ENCODE peak calls at places on chromosomes 13 and 19, in eight cellular contexts. P is endothelial cell of umbilical vein, D is SK-N-SH, W is HCT116, Q is HepG2, C is GM12878, K is K562, I is H1. R is an unnamed sample.
A peak's percentile ranks its signal among the peaks of the same experiment; 100 is the strongest.

GRCh38 chr19:40726279-40726678 is 9.4 kb downstream of the ITPKC start:
- DNase-seq in P (no peak), D (no peak), W (no peak), Q (no peak), C (no peak), K (no peak), I (no peak), R (no peak)

GRCh38 chr19:46616631-46617322 is 8.1 kb downstream of the PTGIR start:
- DNase-seq in P (peak; percentile 73), D (peak; percentile 90), W (peak; percentile 49), Q (peak; percentile 50), C (no peak), K (peak; percentile 67), I (peak; percentile 79), R (peak; percentile 89)

GRCh38 chr19:2775556-2776430 is 7.3 kb downstream of the SGTA start:
- DNase-seq in P (peak; percentile 64), D (no peak), W (no peak), Q (peak; percentile 88), C (no peak), K (no peak), I (no peak), R (no peak)

GRCh38 chr19:14434543-14435319 is 1.6 kb downstream of the PKN1 start:
- DNase-seq in P (peak; percentile 77), D (peak; percentile 79), W (no peak), Q (peak; percentile 72), C (no peak), K (peak; percentile 58), I (no peak), R (no peak)

GRCh38 chr13:100633461-100633860 is 41.1 kb downstream of the TMTC4 start:
- DNase-seq in P (no peak), D (no peak), W (no peak), Q (peak; percentile 6), C (no peak), K (no peak), I (no peak), R (no peak)

GRCh38 chr13:21133077-21133476 is 43.3 kb downstream of the SKA3 start:
- DNase-seq in P (no peak), D (no peak), W (no peak), Q (no peak), C (no peak), K (no peak), I (no peak), R (no peak)

GRCh38 chr13:59409211-59409610 is 754.5 kb downstream of the DIAPH3 start:
- DNase-seq in P (peak; percentile 62), D (no peak), W (no peak), Q (no peak), C (no peak), K (no peak), I (peak; percentile 53), R (peak; percentile 48)

GRCh38 chr13:25902946-25903345 is 148.9 kb downstream of the SHISA2 start:
- DNase-seq in P (no peak), D (no peak), W (no peak), Q (no peak), C (peak; percentile 55), K (no peak), I (no peak), R (no peak)

GRCh38 chr13:42633495-42633894 is 59.5 kb downstream of the TNFSF11 start:
- DNase-seq in P (no peak), D (no peak), W (no peak), Q (no peak), C (no peak), K (no peak), I (no peak), R (no peak)

GRCh38 chr19:17337675-17338439 is 504 bp downstream of the GTPBP3 start:
- DNase-seq in P (no peak), D (peak; percentile 62), W (no peak), Q (no peak), C (no peak), K (peak; percentile 88), I (peak; percentile 70), R (peak; percentile 70)

GRCh38 chr13:101489635-101490034 is 37.2 kb downstream of the ITGBL1 start:
- DNase-seq in P (peak; percentile 90), D (no peak), W (no peak), Q (no peak), C (no peak), K (no peak), I (no peak), R (no peak)

GRCh38 chr19:397321-397720 is 11.6 kb downstream of the C2CD4C start:
- DNase-seq in P (no peak), D (no peak), W (no peak), Q (no peak), C (no peak), K (no peak), I (no peak), R (no peak)

GRCh38 chr19:13839938-13840750 is 36.8 kb upstream of the NANOS3 start:
- DNase-seq in P (peak; percentile 47), D (no peak), W (no peak), Q (no peak), C (no peak), K (no peak), I (no peak), R (no peak)

GRCh38 chr19:54459282-54460229 is 4.0 kb downstream of the LENG9 start:
- DNase-seq in P (no peak), D (no peak), W (no peak), Q (no peak), C (no peak), K (peak; percentile 3), I (no peak), R (no peak)

GRCh38 chr19:5961969-5962945 is 15.7 kb downstream of the RANBP3 start:
- DNase-seq in P (peak; percentile 93), D (no peak), W (no peak), Q (peak; percentile 98), C (no peak), K (no peak), I (no peak), R (no peak)

GRCh38 chr19:35264281-35265125 is 4.3 kb upstream of the USF2 start:
- DNase-seq in P (no peak), D (no peak), W (no peak), Q (no peak), C (no peak), K (no peak), I (no peak), R (no peak)

GRCh38 chr13:53672005-53672404 is 643.4 kb downstream of the OLFM4 start:
- DNase-seq in P (no peak), D (no peak), W (no peak), Q (no peak), C (no peak), K (no peak), I (no peak), R (no peak)

DNA sequence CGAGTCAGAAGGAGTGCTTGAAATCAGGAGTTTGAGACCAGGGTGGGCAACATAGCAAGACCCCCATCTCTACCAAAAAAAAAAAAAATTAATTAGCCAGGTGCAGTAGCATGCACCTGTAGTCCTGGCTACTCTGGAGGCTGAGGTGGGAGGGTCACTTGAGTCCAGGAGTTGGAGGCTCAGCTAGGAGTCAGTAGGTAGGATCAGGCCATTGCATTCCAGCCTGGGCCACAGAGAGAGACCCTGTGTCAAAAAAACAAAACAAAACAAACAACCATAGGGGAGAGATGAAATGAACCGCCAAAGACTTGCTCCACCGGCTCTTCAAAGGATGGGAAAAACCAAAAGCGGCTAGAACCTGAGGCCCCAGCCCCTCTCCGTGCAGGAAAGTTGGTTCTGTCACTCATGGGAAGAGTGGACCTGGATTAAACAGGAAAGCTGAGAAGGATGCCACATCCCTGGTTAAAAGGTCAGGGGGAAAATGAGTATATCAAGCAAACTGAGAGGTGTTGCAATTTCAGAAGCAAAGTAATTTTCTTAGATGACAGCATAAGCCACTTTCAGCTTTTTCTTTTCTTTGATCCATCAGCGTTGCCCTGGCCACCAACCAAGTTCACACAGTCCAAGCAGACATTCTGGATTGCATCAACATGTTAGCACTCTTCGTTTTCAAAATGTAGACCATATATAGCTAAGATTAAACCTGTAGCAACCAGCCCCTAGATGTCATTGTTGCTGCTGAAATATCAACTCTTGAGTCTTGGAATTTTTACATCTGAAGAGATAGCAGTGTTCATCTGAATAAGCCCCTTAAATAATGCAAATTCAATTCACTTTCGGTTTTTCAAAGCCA is 8.9 kb upstream of the ZNF507 start:
- DNase-seq in P (no peak), D (no peak), W (no peak), Q (peak; percentile 85), C (no peak), K (no peak), I (no peak), R (no peak)
- TF ChIP-seq POLR2AphosphoS5 in P (no peak), D (no peak), W (no peak), Q (no peak), C (no peak), K (no peak), I (no peak), R (no peak)

DNA sequence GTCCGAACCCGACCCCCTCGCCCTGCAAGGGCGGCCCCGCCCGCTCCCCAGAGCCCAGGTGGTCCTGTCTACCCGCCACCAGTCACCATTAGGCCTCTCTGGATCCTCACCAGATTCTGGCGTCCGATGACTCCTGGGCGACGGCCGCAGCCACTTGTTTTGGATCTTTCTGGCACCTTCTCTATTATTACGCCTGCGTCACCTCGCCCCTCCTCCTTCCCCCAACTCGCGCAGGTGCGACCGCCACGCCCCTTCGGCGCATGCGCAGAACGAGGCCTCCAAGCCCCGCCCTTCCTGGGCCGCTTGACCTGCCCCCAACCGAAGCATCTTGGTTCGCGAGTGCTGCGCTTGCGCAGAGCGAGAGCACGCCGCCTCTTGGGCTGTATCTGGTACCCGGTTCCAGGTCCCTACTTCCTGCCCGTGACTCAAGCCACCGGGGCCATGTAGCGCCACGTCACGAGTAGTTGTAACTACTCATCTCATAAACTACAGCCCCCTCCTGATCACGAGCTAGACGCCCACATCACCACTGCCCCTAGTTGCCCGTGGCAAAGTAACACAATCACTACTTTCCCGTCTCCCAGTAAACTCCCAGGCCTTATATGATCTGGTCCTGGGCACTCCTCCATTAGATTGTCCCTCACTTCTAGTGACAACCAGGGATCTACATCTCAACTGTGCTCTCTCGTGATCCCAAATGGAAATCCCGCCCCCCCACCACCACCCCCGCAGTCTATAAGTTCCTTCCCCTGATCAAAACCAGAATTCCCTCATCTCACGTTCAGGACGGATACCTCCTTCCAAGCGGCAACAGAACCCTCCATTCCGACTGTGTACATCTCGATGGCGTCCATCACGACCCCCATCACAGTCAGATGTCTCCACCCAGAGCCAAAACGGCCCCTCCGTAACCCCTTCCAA is at the start of gene DEDD2:
- DNase-seq in P (peak; percentile 96), D (peak; percentile 95), W (peak; percentile 96), Q (peak; percentile 92), C (peak; percentile 96), K (peak; percentile 91), I (peak; percentile 100), R (peak; percentile 96)
- H3K79me2 ChIP-seq in P (peaks cover 39% of the 10 kb centered on the region), D (peaks cover 88% of the 10 kb centered on the region), W (peaks cover 75% of the 10 kb centered on the region), Q (peaks cover 71% of the 10 kb centered on the region), C (peaks cover 59% of the 10 kb centered on the region), K (peaks cover 95% of the 10 kb centered on the region), I (peaks cover 25% of the 10 kb centered on the region), R (peaks cover 60% of the 10 kb centered on the region)

DNA sequence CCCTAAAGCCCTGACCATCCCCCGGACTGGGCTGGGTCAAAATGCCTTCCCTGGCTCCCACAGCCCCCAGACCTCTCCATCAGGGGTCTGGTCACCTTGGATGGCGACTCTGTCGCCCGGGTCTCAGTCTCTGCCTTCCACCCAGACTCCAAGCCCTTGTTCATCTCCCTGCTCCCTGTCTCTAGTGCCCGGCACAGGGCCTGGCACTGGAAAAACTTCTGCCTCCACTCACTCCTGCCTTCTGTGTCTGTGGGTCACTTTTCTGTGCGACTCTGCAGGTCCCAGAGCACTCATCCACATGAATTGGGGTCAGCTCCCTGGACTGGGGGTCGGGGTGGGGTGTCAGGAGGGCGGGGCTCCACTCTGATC is 1.1 kb downstream of the ZNF787 start:
- DNase-seq in P (no peak), D (no peak), W (no peak), Q (no peak), C (no peak), K (no peak), I (no peak), R (no peak)
- TF ChIP-seq POLR2AphosphoS5 in P (no peak), D (no peak), W (no peak), Q (no peak), C (peak; percentile 16), K (no peak), I (no peak), R (no peak)

GRCh38 chr13:98820744-98821371 is 68.4 kb upstream of the SLC15A1 start:
- DNase-seq in P (no peak), D (no peak), W (no peak), Q (no peak), C (no peak), K (no peak), I (no peak), R (no peak)
- H3K79me2 ChIP-seq in P (no peaks in the 10 kb centered on the region), D (no peaks in the 10 kb centered on the region), W (no peaks in the 10 kb centered on the region), Q (no peaks in the 10 kb centered on the region), C (no peaks in the 10 kb centered on the region), K (no peaks in the 10 kb centered on the region), I (no peaks in the 10 kb centered on the region), R (no peaks in the 10 kb centered on the region)

R was measured in GM23338.